ENCODE peak calls at places on chromosomes 4 and X, in seven cellular contexts. B is H1, P is epithelial cell of esophagus, U is mucosa of descending colon, N is iPS-NIHi11, E is B cell, Y is DMS 273 treated with DMSO at 0.1 percent for 48 hours. A is an unnamed sample.
A peak's percentile ranks its signal among the peaks of the same experiment; 100 is the strongest.

GRCh38 chr4:82482387-82482786 is 52.0 kb downstream of the ENOPH1 start:
- DNase-seq in B (no peak), P (no peak), U (no peak), N (no peak), E (no peak), Y (no peak), A (no peak)

GRCh38 chr4:33722254-33722653 is 2522.1 kb downstream of the ARAP2 start:
- DNase-seq in B (no peak), P (no peak), U (no peak), N (no peak), E (no peak), Y (no peak), A (no peak)

GRCh38 chrX:41688835-41689234 is at the start of gene GPR34:
- DNase-seq in B (no peak), P (no peak), U (peak; percentile 11), N (no peak), E (no peak), Y (no peak), A (no peak)

GRCh38 chr4:20723019-20723418 is 22.8 kb downstream of the PACRGL start:
- DNase-seq in B (no peak), P (peak; percentile 67), U (no peak), N (no peak), E (no peak), Y (no peak), A (no peak)

GRCh38 chr4:14831447-14831846 is 170.8 kb upstream of the CPEB2 start:
- DNase-seq in B (no peak), P (peak; percentile 58), U (no peak), N (no peak), E (no peak), Y (no peak), A (no peak)

GRCh38 chrX:46547857-46548256 is 2.6 kb upstream of the ZNF674 start:
- DNase-seq in B (no peak), P (peak; percentile 81), U (no peak), N (no peak), E (no peak), Y (no peak), A (peak; percentile 19)

GRCh38 chrX:42619068-42619467 is 158.9 kb downstream of the PPP1R2C start:
- DNase-seq in B (no peak), P (no peak), U (no peak), N (no peak), E (no peak), Y (no peak), A (no peak)

GRCh38 chrX:43655151-43655676 is 885 bp upstream of the MAOA start:
- DNase-seq in B (peak; percentile 51), P (peak; percentile 69), U (peak; percentile 35), N (peak; percentile 11), E (peak; percentile 19), Y (no peak), A (peak; percentile 37)

GRCh38 chr4:185504098-185505047 is 30.9 kb downstream of the PDLIM3 start:
- DNase-seq in B (no peak), P (no peak), U (peak; percentile 79), N (no peak), E (no peak), Y (no peak), A (peak; percentile 92)

GRCh38 chr4:165328708-165329107 is 1.2 kb downstream of the MSMO1 start:
- DNase-seq in B (no peak), P (no peak), U (peak; percentile 23), N (no peak), E (no peak), Y (no peak), A (no peak)

A was measured in SW480.